ENCODE peak calls at places on chromosomes 1 and 21, in four cellular contexts. One of them, this sample, is unnamed.

GRCh38 chr1:178650950-178651461 is 74.0 kb upstream of the RALGPS2 start:
- DNase-seq in HepG2: peak; percentile 19
- DNase-seq in K562: no peak
- DNase-seq in H1: no peak
- DNase-seq in this sample: no peak

GRCh38 chr1:24688621-24689195 is 45.6 kb downstream of the SRRM1 start:
- DNase-seq in HepG2: peak; percentile 57
- DNase-seq in H1: peak; percentile 85
- DNase-seq in K562: peak; percentile 80
- DNase-seq in this sample: no peak

GRCh38 chr1:25772164-25772563 is 27.8 kb upstream of the SELENON start:
- DNase-seq in H1: no peak
- DNase-seq in K562: no peak
- DNase-seq in HepG2: no peak
- DNase-seq in this sample: no peak

GRCh38 chr1:210293191-210293607 is 35.5 kb upstream of the HHAT start:
- DNase-seq in H1: no peak
- DNase-seq in HepG2: no peak
- DNase-seq in K562: no peak
- DNase-seq in this sample: no peak

GRCh38 chr1:184513421-184513820 is 126.6 kb downstream of the C1orf21 start:
- DNase-seq in H1: no peak
- DNase-seq in K562: no peak
- DNase-seq in HepG2: no peak
- DNase-seq in this sample: no peak

GRCh38 chr1:44405804-44406743 is 1.0 kb downstream of the RNF220 start:
- DNase-seq in K562: no peak
- DNase-seq in HepG2: peak; percentile 10
- DNase-seq in H1: peak; percentile 77
- DNase-seq in this sample: no peak

GRCh38 chr1:22410928-22411495 is 40.6 kb upstream of the ZBTB40 start:
- DNase-seq in K562: no peak
- DNase-seq in H1: no peak
- DNase-seq in HepG2: no peak
- DNase-seq in this sample: no peak

GRCh38 chr1:225942574-225942973 is 1.6 kb upstream of the LEFTY2 start:
- DNase-seq in H1: no peak
- DNase-seq in K562: no peak
- DNase-seq in HepG2: no peak
- DNase-seq in this sample: peak; percentile 39

GRCh38 chr1:7207875-7208646 is 422.8 kb downstream of the CAMTA1 start:
- DNase-seq in H1: peak; percentile 86
- DNase-seq in K562: peak; percentile 69
- DNase-seq in HepG2: peak; percentile 25
- DNase-seq in this sample: no peak

GRCh38 chr1:159851386-159851785 is 11.1 kb downstream of the VSIG8 start:
- DNase-seq in K562: no peak
- DNase-seq in HepG2: no peak
- DNase-seq in H1: no peak
- DNase-seq in this sample: no peak

GRCh38 chr1:29409616-29410015 is 173.3 kb downstream of the PTPRU start:
- DNase-seq in K562: no peak
- DNase-seq in H1: peak; percentile 33
- DNase-seq in HepG2: no peak
- DNase-seq in this sample: no peak

GRCh38 chr1:66490817-66491216 is 43.1 kb upstream of the SGIP1 start:
- DNase-seq in K562: no peak
- DNase-seq in H1: no peak
- DNase-seq in HepG2: no peak
- DNase-seq in this sample: no peak

GRCh38 chr21:36542312-36543101 is 62.6 kb upstream of the CLDN14 start:
- DNase-seq in H1: peak; percentile 61
- DNase-seq in HepG2: no peak
- DNase-seq in K562: no peak
- DNase-seq in this sample: peak; percentile 70

GRCh38 chr1:204358145-204358544 is 1.6 kb downstream of the PLEKHA6 start:
- DNase-seq in HepG2: no peak
- DNase-seq in H1: no peak
- DNase-seq in K562: no peak
- DNase-seq in this sample: no peak

GRCh38 chr1:156146006-156146748 is 7.2 kb upstream of the SEMA4A start:
- DNase-seq in K562: peak; percentile 80
- DNase-seq in H1: no peak
- DNase-seq in HepG2: peak; percentile 86
- DNase-seq in this sample: peak; percentile 66

GRCh38 chr1:84103197-84103992 is 40.7 kb upstream of the PRKACB start:
- DNase-seq in H1: no peak
- DNase-seq in K562: peak; percentile 94
- DNase-seq in HepG2: peak; percentile 37
- DNase-seq in this sample: no peak

GRCh38 chr1:110487676-110488075 is 31.3 kb downstream of the KCNA10 start:
- DNase-seq in HepG2: no peak
- DNase-seq in H1: no peak
- DNase-seq in K562: no peak
- DNase-seq in this sample: no peak

GRCh38 chr1:165431079-165431478 is 13.8 kb downstream of the RXRG start:
- DNase-seq in H1: no peak
- DNase-seq in HepG2: no peak
- DNase-seq in K562: no peak
- DNase-seq in this sample: no peak

GRCh38 chr21:44931501-44932365 is 8.1 kb upstream of the SLX9 start:
- DNase-seq in K562: no peak
- DNase-seq in HepG2: no peak
- DNase-seq in H1: no peak
- DNase-seq in this sample: no peak

GRCh38 chr1:37485902-37486679 is 11.7 kb downstream of the ZC3H12A start:
- DNase-seq in H1: no peak
- DNase-seq in HepG2: no peak
- DNase-seq in K562: no peak
- DNase-seq in this sample: no peak

GRCh38 chr1:98205291-98206017 is 284.6 kb upstream of the DPYD start:
- DNase-seq in HepG2: no peak
- DNase-seq in K562: no peak
- DNase-seq in H1: no peak
- DNase-seq in this sample: no peak

GRCh38 chr1:55536466-55536865 is 321.3 kb upstream of the USP24 start:
- DNase-seq in K562: no peak
- DNase-seq in H1: no peak
- DNase-seq in HepG2: no peak
- DNase-seq in this sample: no peak

GRCh38 chr1:113405573-113405972 is 15.3 kb downstream of the MAGI3 start:
- DNase-seq in K562: peak; percentile 14
- DNase-seq in H1: no peak
- DNase-seq in HepG2: peak; percentile 61
- DNase-seq in this sample: no peak

GRCh38 chr1:172638249-172638648 is 20.7 kb upstream of the FASLG start:
- DNase-seq in HepG2: no peak
- DNase-seq in H1: no peak
- DNase-seq in K562: no peak
- DNase-seq in this sample: no peak

GRCh38 chr1:10473145-10473765 is 926 bp upstream of the DFFA start:
- DNase-seq in H1: no peak
- DNase-seq in K562: peak; percentile 67
- DNase-seq in HepG2: no peak
- DNase-seq in this sample: no peak

DNA sequence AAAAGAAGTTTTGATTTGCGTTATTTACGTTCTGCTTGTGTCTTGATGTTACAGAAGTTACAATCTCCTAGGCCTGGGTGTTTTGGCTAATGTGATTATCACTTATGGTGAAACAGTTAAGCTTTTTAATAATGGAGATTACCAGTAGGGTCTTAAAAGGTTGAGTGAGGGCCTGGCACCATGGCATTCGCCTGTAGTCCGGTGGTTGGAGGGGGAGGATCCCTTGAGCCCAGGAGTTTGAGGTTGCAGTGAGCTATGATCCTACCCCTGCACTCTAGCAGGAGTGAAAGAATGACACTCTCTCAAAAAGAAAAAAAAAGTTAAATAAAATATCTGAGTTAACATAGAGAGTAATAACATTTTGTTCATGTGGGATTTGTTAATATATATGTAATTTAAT is 8.8 kb upstream of the SPEN start:
- DNase-seq in HepG2: no peak
- DNase-seq in H1: no peak
- DNase-seq in K562: no peak
- DNase-seq in this sample: no peak
- TF ChIP-seq HDAC6 in HepG2: no peak
- TF ChIP-seq HDAC6 in H1: no peak
- TF ChIP-seq HDAC6 in K562: no peak
- TF ChIP-seq HDAC6 in this sample: no peak

GRCh38 chr1:91891969-91892368 is 6.0 kb upstream of the TGFBR3 start:
- DNase-seq in K562: no peak
- DNase-seq in H1: no peak
- DNase-seq in HepG2: no peak
- DNase-seq in this sample: no peak

GRCh38 chr1:91891486-91891885 is 5.5 kb upstream of the TGFBR3 start:
- DNase-seq in H1: no peak
- DNase-seq in K562: no peak
- DNase-seq in HepG2: no peak
- DNase-seq in this sample: no peak

GRCh38 chr1:91895832-91896556 is 10.0 kb upstream of the TGFBR3 start:
- DNase-seq in H1: no peak
- DNase-seq in HepG2: no peak
- DNase-seq in K562: no peak
- DNase-seq in this sample: no peak

GRCh38 chr1:91897016-91897415 is 11.1 kb upstream of the TGFBR3 start:
- DNase-seq in H1: no peak
- DNase-seq in HepG2: no peak
- DNase-seq in K562: no peak
- DNase-seq in this sample: no peak

GRCh38 chr1:91894036-91894761 is 8.2 kb upstream of the TGFBR3 start:
- DNase-seq in H1: no peak
- DNase-seq in K562: no peak
- DNase-seq in HepG2: no peak
- DNase-seq in this sample: no peak
- TF ChIP-seq HDAC6 in H1: no peak
- TF ChIP-seq HDAC6 in K562: no peak
- TF ChIP-seq HDAC6 in HepG2: no peak
- TF ChIP-seq HDAC6 in this sample: no peak

GRCh38 chr1:162929177-162929576 is 68.2 kb upstream of the CCDC190 start:
- DNase-seq in K562: no peak
- DNase-seq in H1: no peak
- DNase-seq in HepG2: no peak
- DNase-seq in this sample: no peak
- TF ChIP-seq HDAC6 in K562: no peak
- TF ChIP-seq HDAC6 in H1: no peak
- TF ChIP-seq HDAC6 in HepG2: no peak
- TF ChIP-seq HDAC6 in this sample: no peak

GRCh38 chr1:2225029-2225428 is 3.1 kb upstream of the SKI start:
- DNase-seq in HepG2: no peak
- DNase-seq in K562: no peak
- DNase-seq in H1: no peak
- DNase-seq in this sample: no peak

GRCh38 chr1:2224170-2224584 is 3.9 kb upstream of the SKI start:
- DNase-seq in K562: no peak
- DNase-seq in H1: no peak
- DNase-seq in HepG2: no peak
- DNase-seq in this sample: no peak

GRCh38 chr1:2226525-2227340 is 1.4 kb upstream of the SKI start:
- DNase-seq in H1: peak; percentile 70
- DNase-seq in K562: no peak
- DNase-seq in HepG2: no peak
- DNase-seq in this sample: no peak

GRCh38 chr1:2227341-2228156 is 570 bp upstream of the SKI start:
- DNase-seq in HepG2: peak; percentile 89
- DNase-seq in K562: peak; percentile 98
- DNase-seq in H1: peak; percentile 98
- DNase-seq in this sample: peak; percentile 41

DNA sequence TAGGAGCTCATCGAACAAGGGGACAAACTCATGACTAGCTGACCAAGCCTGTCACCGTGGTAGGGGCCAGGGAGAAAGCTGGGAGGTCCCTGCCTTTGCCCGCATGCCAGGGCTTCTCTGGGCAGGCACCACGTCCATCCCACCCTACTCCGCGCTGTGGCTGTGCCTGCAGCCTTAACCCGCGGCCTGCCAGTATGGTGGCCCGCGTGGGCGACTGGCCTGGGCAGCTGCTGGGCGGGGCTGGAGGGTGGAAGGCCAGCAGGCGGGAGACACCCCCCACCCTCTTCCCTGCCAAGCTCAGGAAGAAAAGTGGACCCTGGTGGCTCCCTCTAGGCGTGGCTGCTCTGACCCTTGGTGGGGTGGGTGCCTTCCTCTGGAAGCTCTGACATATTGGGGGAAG is 3.5 kb upstream of the SKI start:
- DNase-seq in K562: no peak
- DNase-seq in H1: no peak
- DNase-seq in HepG2: no peak
- DNase-seq in this sample: no peak
- TF ChIP-seq HDAC6 in K562: no peak
- TF ChIP-seq HDAC6 in H1: no peak
- TF ChIP-seq HDAC6 in HepG2: no peak
- TF ChIP-seq HDAC6 in this sample: no peak

GRCh38 chr1:32818804-32819541 is 1.5 kb downstream of the S100PBP start:
- DNase-seq in K562: peak; percentile 27
- DNase-seq in H1: no peak
- DNase-seq in HepG2: no peak
- DNase-seq in this sample: peak; percentile 96
- TF ChIP-seq HDAC6 in K562: no peak
- TF ChIP-seq HDAC6 in H1: no peak
- TF ChIP-seq HDAC6 in HepG2: no peak
- TF ChIP-seq HDAC6 in this sample: no peak

DNA sequence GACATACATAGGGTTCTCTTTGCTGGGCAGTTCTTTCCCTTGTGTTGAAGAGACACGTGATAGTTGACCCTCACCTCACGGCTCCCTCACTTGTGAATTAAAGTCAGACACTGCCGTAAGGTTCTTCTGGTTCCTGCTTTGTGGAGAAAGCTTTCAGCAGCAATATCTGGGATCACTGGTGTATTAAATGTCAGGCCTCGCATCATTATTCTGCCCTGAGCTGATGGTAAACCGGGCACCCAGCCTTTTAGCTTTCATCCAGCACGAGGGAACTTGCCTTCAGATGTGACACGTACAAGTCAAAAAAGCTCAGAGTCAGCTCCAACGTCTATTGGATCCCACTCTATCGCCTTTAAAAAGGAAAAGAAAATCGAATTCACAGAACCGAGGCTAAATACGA is 52.9 kb upstream of the HNRNPU start:
- DNase-seq in H1: no peak
- DNase-seq in K562: no peak
- DNase-seq in HepG2: no peak
- DNase-seq in this sample: no peak
- TF ChIP-seq HDAC6 in H1: no peak
- TF ChIP-seq HDAC6 in K562: no peak
- TF ChIP-seq HDAC6 in HepG2: no peak
- TF ChIP-seq HDAC6 in this sample: no peak